ENCODE peak calls at places on chromosomes 1 and 21, in four cellular contexts. D, E, R and S are unnamed samples.
A peak's percentile ranks its signal among the peaks of the same experiment; 100 is the strongest.

GRCh38 chr1:192489748-192490147 is 85.8 kb upstream of the RGS1 start:
- DNase-seq in E (no peak), D (peak; percentile 25), R (peak; percentile 51), S (peak; percentile 43)

GRCh38 chr1:3454811-3455618 is 550 bp downstream of the ARHGEF16 start:
- DNase-seq in E (no peak), D (peak; percentile 89), R (peak; percentile 74), S (no peak)

GRCh38 chr1:22914156-22914555 is 58.5 kb downstream of the LACTBL1 start:
- DNase-seq in D (no peak), R (no peak), E (no peak), S (no peak)

GRCh38 chr1:4395676-4396075 is 258.7 kb upstream of the AJAP1 start:
- DNase-seq in E (no peak), D (no peak), R (no peak), S (no peak)

GRCh38 chr21:27070881-27071670 is 104.2 kb upstream of the ADAMTS5 start:
- DNase-seq in D (no peak), E (no peak), R (no peak), S (no peak)

GRCh38 chr1:208029381-208030319 is 118.7 kb upstream of the CD34 start:
- DNase-seq in R (no peak), D (no peak), E (no peak), S (no peak)

GRCh38 chr1:230894664-230895063 is 26.3 kb upstream of the C1orf198 start:
- DNase-seq in E (no peak), D (no peak), R (no peak), S (no peak)

GRCh38 chr1:46204406-46204742 is 1.2 kb downstream of the LURAP1 start:
- DNase-seq in D (no peak), E (no peak), R (peak; percentile 9), S (no peak)

GRCh38 chr1:158248122-158248521 is 6.1 kb upstream of the CD1A start:
- DNase-seq in R (no peak), E (no peak), D (no peak), S (peak; percentile 94)

GRCh38 chr1:153231800-153232199 is 14.4 kb downstream of the PRR9 start:
- DNase-seq in D (no peak), R (no peak), E (no peak), S (no peak)

GRCh38 chr1:116855220-116855619 is 54.5 kb upstream of the PTGFRN start:
- DNase-seq in D (no peak), R (peak; percentile 37), E (no peak), S (no peak)

GRCh38 chr1:212974735-212975606 is 24.6 kb downstream of the VASH2 start:
- DNase-seq in E (no peak), D (no peak), R (no peak), S (no peak)

GRCh38 chr1:19759740-19760089 is 40.0 kb downstream of the TMCO4 start:
- DNase-seq in D (no peak), R (no peak), E (peak; percentile 35), S (no peak)

GRCh38 chr1:14486401-14487110 is 111.9 kb upstream of the KAZN start:
- DNase-seq in E (no peak), R (no peak), D (no peak), S (no peak)

GRCh38 chr21:27062441-27062840 is 95.6 kb upstream of the ADAMTS5 start:
- DNase-seq in D (no peak), E (no peak), R (no peak), S (no peak)

GRCh38 chr1:157176591-157177121 is 38.5 kb upstream of the ETV3 start:
- DNase-seq in E (no peak), D (no peak), R (no peak), S (no peak)

GRCh38 chr1:92886886-92887419 is 55.1 kb downstream of the RPL5 start:
- DNase-seq in D (no peak), E (no peak), R (no peak), S (no peak)
- TF ChIP-seq REST in D (no peak), E (no peak), R (no peak), S (no peak)

DNA sequence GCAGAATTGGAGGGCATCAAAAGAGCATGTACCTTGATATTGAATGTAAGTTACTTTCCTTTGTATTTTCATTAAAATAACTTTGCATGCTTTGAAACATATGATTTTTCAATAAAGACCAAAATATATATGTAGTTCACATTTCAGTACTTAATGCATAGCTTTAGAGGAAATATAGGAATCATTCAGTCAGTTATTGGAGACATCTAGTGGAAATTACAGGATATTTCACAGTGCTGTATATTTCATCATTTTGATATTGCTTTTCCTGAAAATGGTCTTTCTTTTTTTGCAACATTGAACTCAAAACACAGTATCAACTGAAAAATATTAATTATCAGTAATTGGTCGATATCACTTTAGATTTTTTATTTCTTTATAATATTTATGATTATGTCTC is 375.8 kb downstream of the NCAM2 start:
- DNase-seq in D (no peak), E (no peak), R (no peak), S (no peak)
- TF ChIP-seq CTCF in D (no peak), E (no peak), R (peak; percentile 53), S (no peak)

GRCh38 chr1:164638506-164639202 is 79.7 kb downstream of the PBX1 start:
- DNase-seq in D (no peak), E (no peak), R (no peak), S (no peak)

GRCh38 chr1:164635074-164635783 is 76.2 kb downstream of the PBX1 start:
- DNase-seq in R (no peak), D (peak; percentile 75), E (no peak), S (no peak)

GRCh38 chr1:164635784-164636729 is 77.1 kb downstream of the PBX1 start:
- DNase-seq in D (no peak), R (no peak), E (no peak), S (no peak)

GRCh38 chr1:164637461-164638375 is 78.7 kb downstream of the PBX1 start:
- DNase-seq in E (peak; percentile 56), D (no peak), R (peak; percentile 81), S (no peak)

DNA sequence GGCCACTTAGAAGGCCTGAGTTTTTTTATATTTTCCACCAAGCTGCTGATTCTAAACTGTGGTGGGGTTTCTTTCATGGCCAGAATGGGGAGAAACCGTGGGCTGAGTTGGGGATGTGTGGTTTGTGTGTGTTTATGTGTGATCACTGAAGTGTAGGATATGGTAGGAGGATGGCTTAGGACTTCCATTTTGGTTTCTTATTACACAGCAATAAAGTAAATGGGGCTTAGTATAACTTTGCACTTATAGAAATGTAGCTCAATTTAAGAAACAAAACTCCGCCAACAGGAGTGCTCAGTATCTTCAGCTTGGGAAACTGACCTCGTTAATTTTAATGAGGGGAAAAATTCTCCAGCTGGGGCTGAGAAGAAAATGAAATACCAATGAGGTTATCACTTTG is 77.8 kb downstream of the PBX1 start:
- DNase-seq in R (no peak), E (no peak), D (no peak), S (no peak)
- H3K27ac ChIP-seq in R (no peak overlapping the region), E (peak overlapping the region; percentile 61), D (peak overlapping the region; percentile 36), S (no peak overlapping the region)

DNA sequence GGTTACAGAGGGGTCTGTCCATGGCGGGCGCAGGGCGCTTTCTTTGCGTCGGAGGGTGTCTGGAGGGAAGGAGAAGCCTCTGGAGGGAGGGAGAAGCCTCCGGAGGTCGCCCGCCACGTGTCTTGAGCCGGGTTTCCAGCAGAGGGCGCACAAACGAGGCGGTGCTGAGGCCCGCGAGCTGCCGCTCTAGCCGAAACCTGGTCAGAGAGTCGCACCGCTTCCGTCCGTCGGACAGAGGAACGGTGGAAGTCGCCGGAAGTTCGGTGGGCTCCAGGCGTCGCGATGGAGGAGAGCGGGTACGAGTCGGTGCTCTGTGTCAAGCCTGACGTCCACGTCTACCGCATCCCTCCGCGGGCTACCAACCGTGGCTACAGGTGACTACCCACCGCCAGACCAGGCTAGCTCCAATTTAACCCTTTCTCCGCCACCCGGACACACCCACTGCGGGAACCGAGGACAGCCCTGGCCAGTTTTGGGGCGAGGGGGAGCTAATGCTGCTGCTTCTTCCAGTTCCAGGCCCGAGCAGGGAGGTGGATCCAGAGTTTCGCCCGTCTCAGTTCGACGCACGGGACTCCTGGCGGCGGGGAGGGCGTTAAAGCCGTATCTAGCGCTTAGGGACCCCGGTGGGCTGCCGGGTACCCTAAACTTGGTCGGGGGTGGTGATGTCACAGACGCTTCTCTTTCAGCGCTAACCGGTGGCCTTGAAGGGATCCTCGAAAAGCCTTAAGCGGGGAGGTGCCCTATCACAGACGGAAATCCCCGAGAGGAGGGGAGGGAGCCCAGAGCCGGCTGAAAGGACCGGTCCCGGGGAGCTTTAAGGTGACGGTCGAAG is at the start of gene NECAP2:
- DNase-seq in D (peak; percentile 97), E (peak; percentile 88), R (peak; percentile 92), S (peak; percentile 95)
- TF ChIP-seq REST in D (no peak), E (no peak), R (peak; percentile 55), S (no peak)

DNA sequence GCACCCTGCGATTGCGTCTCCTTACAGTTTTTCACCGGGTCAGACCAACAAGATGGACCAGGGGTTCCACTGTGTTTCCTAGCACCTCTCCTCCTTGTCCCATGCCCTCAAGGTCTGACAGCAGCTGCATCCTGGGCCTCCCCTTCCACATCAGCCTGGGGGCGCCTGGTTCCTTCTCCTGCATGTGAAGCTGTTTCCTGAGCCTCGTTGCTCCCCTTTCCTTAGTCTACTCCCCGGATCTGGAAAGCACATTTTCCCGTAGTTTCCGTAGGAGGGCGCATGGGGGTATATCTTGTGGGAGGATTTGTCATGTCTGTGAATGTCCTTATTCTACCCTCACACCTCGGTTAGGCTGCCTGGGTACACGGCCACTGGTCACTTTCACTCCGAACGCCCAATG is 6.1 kb downstream of the PRDM15 start:
- DNase-seq in E (no peak), D (peak; percentile 57), R (no peak), S (no peak)
- TF ChIP-seq CTCF in E (no peak), D (peak; percentile 26), R (no peak), S (no peak)